ENCODE peak calls at places on chromosomes 6 and 20, in five cellular contexts. Q, V, U, B and R are unnamed samples.

GRCh38 chr20:50240092-50240491 is 49.5 kb downstream of the CEBPB start:
- DNase-seq in Q (no peak), V (no peak), U (no peak), B (no peak), R (no peak)

GRCh38 chr6:43516367-43516696 is 394 bp downstream of the YIPF3 start:
- DNase-seq in Q (no peak), V (no peak), U (no peak), B (no peak), R (no peak)

GRCh38 chr20:54292186-54292585 is 84.3 kb downstream of the PFDN4 start:
- DNase-seq in Q (no peak), V (no peak), U (no peak), B (no peak), R (no peak)

GRCh38 chr6:21949211-21949801 is 347.5 kb downstream of the PRL start:
- DNase-seq in Q (no peak), V (no peak), U (no peak), B (no peak), R (no peak)

GRCh38 chr6:31660998-31661866 is 654 bp upstream of the C6orf47 start:
- DNase-seq in Q (no peak), V (no peak), U (no peak), B (no peak), R (no peak)

GRCh38 chr20:36847710-36848040 is 28.3 kb upstream of the TLDC2 start:
- DNase-seq in Q (no peak), V (no peak), U (no peak), B (no peak), R (no peak)

GRCh38 chr6:110484321-110484720 is 7.9 kb upstream of the SLC22A16 start:
- DNase-seq in Q (no peak), V (no peak), U (no peak), B (no peak), R (no peak)

GRCh38 chr6:2072450-2072849 is 173.0 kb downstream of the GMDS start:
- DNase-seq in Q (no peak), V (no peak), U (no peak), B (no peak), R (no peak)

GRCh38 chr6:167116838-167117228 is 6.1 kb upstream of the CCR6 start:
- DNase-seq in Q (no peak), V (no peak), U (no peak), B (no peak), R (no peak)

GRCh38 chr6:170441316-170441715 is 111.8 kb downstream of the PSMB1 start:
- DNase-seq in Q (no peak), V (no peak), U (no peak), B (peak), R (no peak)

GRCh38 chr20:44683263-44684046 is 31.7 kb upstream of the CCN5 start:
- DNase-seq in Q (peak), V (peak), U (peak), B (no peak), R (peak)

GRCh38 chr20:32440069-32440757 is 82.1 kb downstream of the ASXL1 start:
- DNase-seq in Q (no peak), V (no peak), U (no peak), B (no peak), R (no peak)

GRCh38 chr20:48718914-48719578 is 108.8 kb downstream of the PREX1 start:
- DNase-seq in Q (no peak), V (peak), U (no peak), B (no peak), R (no peak)

GRCh38 chr6:18323935-18324707 is 59.8 kb upstream of the DEK start:
- DNase-seq in Q (peak), V (no peak), U (no peak), B (no peak), R (no peak)

GRCh38 chr20:61959301-61959700 is 106.4 kb downstream of the TAF4 start:
- DNase-seq in Q (no peak), V (no peak), U (no peak), B (no peak), R (no peak)

GRCh38 chr6:25892877-25893276 is 18.8 kb upstream of the SLC17A3 start:
- DNase-seq in Q (no peak), V (no peak), U (no peak), B (no peak), R (no peak)